ENCODE peak calls at places on chromosomes 4 and X, in ten cellular contexts. D, C, J, Z, S, K, U, N, F and E are unnamed samples.

GRCh38 chrX:40410859-40411258 is 169.9 kb upstream of the ATP6AP2 start:
- DNase-seq in D (no peak), U (no peak), Z (no peak), N (no peak), C (no peak), S (no peak), J (no peak), K (no peak), F (no peak), E (no peak)

GRCh38 chr4:17544831-17545234 is 29.9 kb downstream of the CLRN2 start:
- DNase-seq in K (no peak), U (peak; percentile 85), Z (no peak), N (no peak), D (no peak), C (no peak), F (no peak), S (no peak), J (no peak), E (no peak)

GRCh38 chr4:2786152-2786671 is 6.7 kb upstream of the SH3BP2 start:
- DNase-seq in U (no peak), D (peak; percentile 56), Z (no peak), C (no peak), S (no peak), J (no peak), N (peak; percentile 35), F (no peak), K (no peak), E (no peak)

GRCh38 chr4:25862411-25863346 is at the start of gene SEL1L3:
- DNase-seq in D (peak; percentile 36), K (no peak), S (no peak), C (peak; percentile 29), F (peak; percentile 67), N (peak; percentile 78), J (no peak), Z (no peak), U (peak; percentile 91), E (no peak)

GRCh38 chrX:25534096-25534495 is 518.3 kb upstream of the ARX start:
- DNase-seq in Z (no peak), J (no peak), U (no peak), N (no peak), F (no peak), S (peak; percentile 21), K (no peak), D (no peak), C (no peak), E (no peak)

GRCh38 chrX:23854122-23854521 is 53.6 kb downstream of the APOO start:
- DNase-seq in J (no peak), N (no peak), C (no peak), U (no peak), D (no peak), F (no peak), K (no peak), S (no peak), Z (no peak), E (no peak)

GRCh38 chr4:113077611-113078010 is 28.2 kb downstream of the ANK2 start:
- DNase-seq in J (no peak), U (peak; percentile 56), S (no peak), Z (no peak), F (no peak), K (no peak), D (no peak), N (no peak), C (no peak), E (no peak)

GRCh38 chrX:46325312-46325877 is 219.8 kb downstream of the ZNF674 start:
- DNase-seq in J (no peak), S (peak; percentile 91), U (peak; percentile 8), D (no peak), C (no peak), N (no peak), Z (peak; percentile 41), K (peak; percentile 82), F (no peak), E (peak; percentile 97)

GRCh38 chr4:83535945-83536648 is at the start of gene GPAT3:
- DNase-seq in S (no peak), N (peak; percentile 89), U (peak; percentile 86), C (peak; percentile 89), J (peak; percentile 60), K (peak; percentile 73), D (peak; percentile 66), Z (peak; percentile 63), F (no peak), E (peak; percentile 91)

GRCh38 chr4:70714061-70714468 is 7.7 kb upstream of the RUFY3 start:
- DNase-seq in J (no peak), U (no peak), F (no peak), N (no peak), C (no peak), Z (no peak), S (no peak), D (no peak), K (no peak), E (peak; percentile 58)

GRCh38 chr4:2271279-2272025 is 9.5 kb upstream of the MXD4 start:
- DNase-seq in N (no peak), U (no peak), K (no peak), S (no peak), J (no peak), Z (no peak), D (no peak), F (no peak), C (peak; percentile 22), E (no peak)

GRCh38 chr4:6109842-6110560 is 90.3 kb downstream of the JAKMIP1 start:
- DNase-seq in S (no peak), Z (no peak), F (peak; percentile 20), C (no peak), J (no peak), N (peak; percentile 25), K (no peak), D (no peak), U (peak; percentile 96), E (no peak)

GRCh38 chr4:6727081-6727942 is 11.3 kb downstream of the BLOC1S4 start:
- DNase-seq in C (no peak), N (no peak), F (no peak), J (peak; percentile 54), Z (peak; percentile 41), S (no peak), K (peak; percentile 94), D (no peak), U (no peak), E (no peak)

GRCh38 chr4:67886281-67886680 is 2.5 kb upstream of the TMPRSS11D start:
- DNase-seq in D (no peak), F (no peak), U (no peak), J (no peak), Z (no peak), K (no peak), C (no peak), N (no peak), S (no peak), E (peak; percentile 26)

GRCh38 chr4:42205551-42205950 is 53.1 kb upstream of the BEND4 start:
- DNase-seq in F (no peak), U (no peak), Z (no peak), K (no peak), J (no peak), S (no peak), N (no peak), C (no peak), D (no peak), E (no peak)

GRCh38 chr4:142565771-142566170 is 280.3 kb downstream of the INPP4B start:
- DNase-seq in K (no peak), C (no peak), D (peak; percentile 70), U (no peak), F (no peak), N (no peak), Z (no peak), J (no peak), S (no peak), E (no peak)

GRCh38 chr4:7062816-7063215 is 5.0 kb downstream of the GRPEL1 start:
- DNase-seq in J (no peak), C (no peak), D (no peak), Z (no peak), U (no peak), N (no peak), F (no peak), S (no peak), K (no peak), E (no peak)

GRCh38 chrX:113514906-113515305 is 674.3 kb upstream of the AMOT start:
- DNase-seq in Z (no peak), U (no peak), C (no peak), S (no peak), K (no peak), N (no peak), J (no peak), F (no peak), D (no peak), E (no peak)

GRCh38 chrX:109826954-109827708 is 94.1 kb upstream of the ACSL4 start:
- DNase-seq in D (no peak), J (no peak), K (peak; percentile 76), F (no peak), N (no peak), U (peak; percentile 8), S (peak; percentile 68), Z (peak; percentile 76), C (no peak), E (peak; percentile 79)

GRCh38 chr4:111671756-111672155 is 473.5 kb upstream of the FAM241A start:
- DNase-seq in N (no peak), F (no peak), J (no peak), C (no peak), K (no peak), U (no peak), S (no peak), D (no peak), Z (no peak), E (no peak)

GRCh38 chr4:73843369-73843768 is 6.9 kb downstream of the CXCL6 start:
- DNase-seq in J (no peak), S (no peak), F (no peak), U (no peak), N (no peak), C (no peak), D (no peak), Z (no peak), K (no peak), E (no peak)

GRCh38 chrX:65697915-65698796 is 30.7 kb downstream of the MSN start:
- DNase-seq in K (no peak), S (peak; percentile 7), Z (no peak), C (peak; percentile 71), F (peak; percentile 87), D (peak; percentile 79), N (peak; percentile 57), J (peak; percentile 14), U (no peak), E (peak; percentile 28)

GRCh38 chr4:60134106-60134505 is 1066.0 kb upstream of the ADGRL3 start:
- DNase-seq in F (no peak), C (no peak), S (no peak), N (no peak), U (no peak), K (no peak), D (no peak), Z (no peak), J (no peak), E (no peak)

GRCh38 chr4:34720563-34720962 is 1523.8 kb downstream of the ARAP2 start:
- DNase-seq in N (no peak), D (no peak), Z (peak; percentile 36), U (peak; percentile 79), F (peak; percentile 10), S (peak; percentile 58), C (no peak), K (no peak), J (no peak), E (peak; percentile 9)

GRCh38 chr4:144709793-144710525 is 64.0 kb downstream of the HHIP start:
- DNase-seq in D (no peak), F (no peak), U (peak; percentile 63), K (peak; percentile 69), N (no peak), Z (peak; percentile 68), J (no peak), S (peak; percentile 91), C (no peak), E (peak; percentile 87)

GRCh38 chr4:51880016-51880915 is 37.3 kb downstream of the DCUN1D4 start:
- DNase-seq in Z (no peak), S (no peak), J (no peak), U (no peak), C (no peak), K (no peak), F (no peak), D (no peak), N (no peak), E (no peak)

GRCh38 chr4:104966349-104967033 is 180.2 kb upstream of the TET2 start:
- DNase-seq in D (peak; percentile 28), J (no peak), Z (no peak), S (no peak), C (no peak), U (peak; percentile 29), F (no peak), K (no peak), N (no peak), E (no peak)

GRCh38 chrX:36336746-36337145 is 417.2 kb downstream of the CFAP47 start:
- DNase-seq in U (no peak), F (no peak), N (no peak), Z (no peak), J (no peak), D (no peak), C (no peak), K (no peak), S (no peak), E (no peak)